ENCODE peak calls at places on chromosomes 12 and 14, in ten cellular contexts. M is endothelial cell of umbilical vein; J is HL-60; A is CD8-positive, alpha-beta T cell; S is WERI-Rb-1; W is mammary epithelial cell; C is H1; Y is AG04450; H is foreskin keratinocyte; F is left lung. D is an unnamed sample. For H3K27me3, the result is how much of the 10 kb centered on the place peaks cover.

GRCh38 chr12:63922446-63922845 is 77.9 kb downstream of the SRGAP1 start:
- DNase-seq in M (no peak), J (peak), A (no peak), S (no peak), W (peak), C (no peak), Y (peak), H (peak), F (no peak), D (no peak)

GRCh38 chr14:88095791-88096190 is 90.9 kb downstream of the GPR65 start:
- DNase-seq in M (no peak), J (no peak), A (no peak), S (no peak), W (no peak), C (no peak), Y (no peak), H (no peak), F (no peak), D (no peak)

GRCh38 chr12:100753837-100754236 is 40.7 kb upstream of the ANO4 start:
- DNase-seq in M (no peak), J (no peak), A (no peak), S (no peak), W (peak), C (no peak), Y (no peak), H (peak), F (no peak), D (no peak)

GRCh38 chr12:72095025-72095424 is 156.4 kb downstream of the TPH2 start:
- DNase-seq in M (no peak), J (no peak), A (no peak), S (no peak), W (no peak), C (no peak), Y (no peak), H (no peak), F (no peak), D (no peak)

GRCh38 chr12:51863921-51864700 is 15.6 kb upstream of the FIGNL2 start:
- DNase-seq in M (no peak), J (no peak), A (no peak), S (peak), W (no peak), C (no peak), Y (no peak), H (no peak), F (no peak), D (peak)

GRCh38 chr12:114746297-114747074 is 62.5 kb upstream of the TBX3 start:
- DNase-seq in M (no peak), J (no peak), A (no peak), S (no peak), W (no peak), C (no peak), Y (no peak), H (no peak), F (no peak), D (no peak)

GRCh38 chr12:118060301-118061010 is 523 bp downstream of the WSB2 start:
- DNase-seq in M (peak), J (no peak), A (peak), S (peak), W (peak), C (no peak), Y (no peak), H (no peak), F (peak), D (peak)

GRCh38 chr12:130868412-130868811 is 3.5 kb upstream of the RAN start:
- DNase-seq in M (no peak), J (no peak), A (no peak), S (no peak), W (no peak), C (no peak), Y (no peak), H (no peak), F (no peak), D (no peak)

GRCh38 chr12:103824290-103824689 is 16.7 kb downstream of the NT5DC3 start:
- DNase-seq in M (no peak), J (no peak), A (no peak), S (no peak), W (no peak), C (no peak), Y (no peak), H (no peak), F (no peak), D (peak)

DNA sequence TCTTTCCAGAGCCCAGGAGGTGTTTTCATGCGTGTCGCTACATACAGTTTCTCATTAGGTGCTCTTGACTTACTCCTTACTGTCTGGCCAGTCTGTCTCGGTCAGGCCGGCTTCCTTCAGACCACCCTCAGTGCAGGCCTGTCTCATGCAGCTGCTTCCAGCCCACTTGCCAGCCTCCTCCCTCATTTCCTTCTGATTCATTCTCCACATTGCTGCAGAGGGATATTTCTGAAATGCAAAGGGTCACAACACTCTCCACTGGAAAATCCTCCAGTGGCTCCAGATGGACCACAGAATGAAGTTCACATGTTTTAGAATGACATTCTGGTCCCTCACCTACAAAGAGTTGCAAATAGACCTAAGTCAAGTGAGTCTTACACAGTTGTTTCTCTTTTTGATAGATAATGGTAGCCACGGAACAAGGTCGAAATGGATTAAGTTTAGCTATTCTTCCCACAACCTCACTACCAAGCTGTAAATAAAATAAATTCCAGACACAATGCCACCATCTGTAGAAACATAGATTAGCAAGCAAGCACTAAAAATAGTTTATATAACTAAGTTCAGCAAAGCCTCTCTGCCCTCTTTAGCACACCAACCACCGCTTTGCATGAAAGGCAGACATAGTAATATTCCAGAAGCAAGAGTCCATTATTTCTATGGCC is 146.9 kb downstream of the ESR2 start:
- DNase-seq in M (peak), J (no peak), A (no peak), S (no peak), W (no peak), C (no peak), Y (peak), H (no peak), F (no peak), D (no peak)
- H3K27ac ChIP-seq in M (no peak), J (no peak), A (no peak), S (no peak), W (no peak), C (no peak), Y (no peak), H (no peak), F (no peak), D (no peak)

GRCh38 chr14:64454671-64455070 is 10.6 kb upstream of the AKAP5 start:
- DNase-seq in M (no peak), J (no peak), A (no peak), S (no peak), W (no peak), C (no peak), Y (no peak), H (no peak), F (no peak), D (no peak)
- TF ChIP-seq CTCF in M (no peak), J (no peak), A (no peak), S (no peak), W (no peak), C (no peak), Y (no peak), H (no peak), F (no peak), D (no peak)

DNA sequence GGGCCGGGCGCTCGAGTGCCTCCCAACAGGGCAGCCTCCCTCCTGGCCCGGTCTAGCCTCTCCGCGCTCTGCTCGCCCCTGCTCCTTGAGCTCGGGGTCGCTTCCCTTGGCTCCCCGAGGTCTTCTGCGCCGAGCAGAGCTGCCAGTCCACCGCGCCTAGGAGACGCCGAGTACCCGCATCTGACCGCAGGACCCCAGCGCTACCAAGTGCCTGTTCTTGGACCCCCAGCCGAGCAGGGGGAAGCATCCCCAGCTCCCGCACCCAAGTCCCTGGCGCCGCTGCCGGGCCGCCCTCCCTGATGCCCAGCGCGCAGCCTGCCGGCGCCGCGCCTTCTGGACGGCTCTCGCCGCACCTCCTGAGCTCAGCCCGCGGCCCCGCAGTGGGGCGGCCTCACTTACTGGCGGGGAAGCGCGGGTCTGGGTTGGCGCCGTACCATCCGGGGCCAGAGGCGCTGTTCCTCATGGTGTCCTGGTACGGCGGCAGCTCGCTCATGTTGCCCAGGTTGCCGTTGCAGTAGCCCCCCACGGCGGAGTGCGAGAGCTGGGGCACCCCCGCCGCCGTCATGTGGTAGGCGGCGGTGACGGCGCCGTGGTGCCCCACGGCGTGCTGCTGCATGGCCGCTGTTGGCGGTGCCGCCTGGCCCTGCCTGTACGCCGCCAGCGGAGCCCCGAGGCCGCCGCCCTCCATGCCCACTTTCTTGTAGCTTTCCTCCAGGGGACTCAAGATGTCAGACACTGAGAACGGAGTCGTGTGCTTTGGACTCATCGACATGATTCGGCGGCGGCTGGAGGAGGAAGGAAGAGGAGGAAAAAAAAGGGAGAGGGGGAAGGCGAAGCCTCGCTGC is 1.2 kb downstream of the NKX2-1 start:
- DNase-seq in M (no peak), J (no peak), A (no peak), S (no peak), W (no peak), C (no peak), Y (no peak), H (no peak), F (no peak), D (peak)
- H3K27me3 ChIP-seq in M (half or more), J (half or more), A (under half), S (half or more), W (half or more), C (half or more), Y (half or more), H (half or more), F (half or more), D (half or more)

DNA sequence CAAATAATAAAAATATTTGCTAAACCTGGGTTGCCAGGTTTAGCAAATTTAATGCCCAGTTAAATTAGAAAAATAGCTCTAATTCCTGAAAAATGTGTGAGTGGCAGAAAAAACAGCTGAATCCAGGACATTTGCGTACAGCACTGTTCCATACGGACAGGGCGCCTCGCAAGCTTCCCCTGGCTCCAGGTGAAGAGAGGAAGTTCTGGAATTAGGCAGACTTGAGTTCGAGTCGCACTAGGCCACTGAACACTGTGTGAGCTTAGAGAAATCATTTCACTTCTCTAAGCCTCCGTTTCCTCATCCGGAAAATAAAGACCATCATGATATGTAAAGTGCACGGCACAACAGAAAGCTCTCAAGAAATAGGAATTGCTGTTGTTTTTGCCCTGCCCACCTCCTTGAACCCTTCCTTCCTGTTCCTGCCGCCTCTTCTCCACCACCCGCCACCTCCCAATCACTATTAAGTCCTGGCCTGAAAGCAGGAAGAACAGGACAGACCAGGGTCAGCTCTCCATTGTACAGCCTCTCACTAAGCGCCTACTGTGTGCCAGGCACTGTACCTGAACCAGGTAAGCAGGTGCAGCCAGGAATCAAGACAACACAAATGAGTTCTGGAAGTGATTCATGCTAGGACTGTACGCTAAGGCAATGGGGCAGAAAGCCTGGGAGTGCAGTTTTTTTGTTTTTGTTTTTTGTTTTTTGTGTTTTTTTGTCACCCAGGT is 763 bp upstream of the PHETA1 start:
- DNase-seq in M (no peak), J (no peak), A (no peak), S (no peak), W (no peak), C (no peak), Y (no peak), H (no peak), F (no peak), D (no peak)
- H3K27ac ChIP-seq in M (no peak), J (no peak), A (no peak), S (peak), W (no peak), C (no peak), Y (no peak), H (peak), F (peak), D (no peak)

GRCh38 chr14:52711666-52712065 is 4.7 kb downstream of the PSMC6 start:
- DNase-seq in M (no peak), J (no peak), A (no peak), S (no peak), W (no peak), C (no peak), Y (no peak), H (no peak), F (no peak), D (no peak)

GRCh38 chr14:52706286-52706685 is 714 bp upstream of the PSMC6 start:
- DNase-seq in M (peak), J (no peak), A (peak), S (no peak), W (no peak), C (no peak), Y (no peak), H (no peak), F (no peak), D (no peak)

GRCh38 chr14:52703664-52704063 is 3.3 kb upstream of the PSMC6 start:
- DNase-seq in M (no peak), J (no peak), A (no peak), S (no peak), W (no peak), C (no peak), Y (no peak), H (no peak), F (no peak), D (no peak)

GRCh38 chr14:52703225-52703624 is 3.8 kb upstream of the PSMC6 start:
- DNase-seq in M (peak), J (peak), A (no peak), S (no peak), W (peak), C (no peak), Y (peak), H (peak), F (peak), D (no peak)

DNA sequence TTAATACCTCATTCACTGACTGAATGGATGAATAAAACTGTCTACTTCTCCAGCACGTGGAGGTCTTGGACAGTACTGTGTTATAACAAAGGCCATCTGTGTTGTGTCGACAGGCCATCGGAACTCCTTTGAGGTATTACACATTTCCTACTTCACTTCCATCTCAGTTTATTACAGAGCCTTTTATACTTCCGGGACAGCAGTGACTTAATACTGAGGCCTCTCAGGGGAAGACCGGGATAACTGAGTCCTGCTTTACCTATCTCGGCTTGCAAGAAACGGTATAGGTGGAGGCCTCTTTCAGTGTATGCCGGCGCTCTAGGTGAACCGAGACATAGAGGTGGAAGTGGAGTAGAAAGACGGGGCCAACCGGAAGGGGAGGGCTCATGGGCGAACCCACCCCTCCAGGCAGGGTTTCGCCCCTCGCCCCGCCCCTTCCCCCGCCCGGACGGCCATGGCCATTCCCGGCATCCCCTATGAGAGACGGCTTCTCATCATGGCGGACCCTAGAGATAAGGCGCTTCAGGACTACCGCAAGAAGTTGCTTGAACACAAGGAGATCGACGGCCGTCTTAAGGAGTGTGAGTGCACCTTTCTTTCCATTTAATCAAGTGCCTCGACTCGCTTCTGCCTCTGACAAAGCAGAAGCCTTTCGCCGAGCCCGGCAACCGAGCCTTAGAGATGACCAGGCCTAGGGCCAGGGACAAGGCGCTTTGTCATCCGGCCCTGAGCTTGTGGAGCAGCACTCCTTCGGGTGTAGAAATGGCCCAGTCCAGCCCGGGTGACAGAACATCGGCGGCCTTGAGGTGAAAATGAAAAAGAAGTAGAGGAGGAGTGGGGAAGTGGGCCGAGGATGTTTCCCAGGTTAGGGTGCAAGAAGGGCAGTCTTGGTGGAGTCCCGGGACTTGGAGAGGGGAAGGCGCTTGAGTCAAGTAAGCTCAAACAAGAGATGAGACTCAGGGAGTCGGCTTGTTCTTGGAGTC is at the start of gene PSMC6:
- DNase-seq in M (peak), J (peak), A (peak), S (peak), W (peak), C (peak), Y (peak), H (peak), F (peak), D (peak)
- TF ChIP-seq CTCF in M (no peak), J (no peak), A (no peak), S (no peak), W (no peak), C (no peak), Y (no peak), H (no peak), F (no peak), D (no peak)

GRCh38 chr12:112800183-112800582 is 8.6 kb downstream of the RPH3A start:
- DNase-seq in M (no peak), J (no peak), A (no peak), S (no peak), W (no peak), C (no peak), Y (no peak), H (no peak), F (no peak), D (no peak)
- H3K27me3 ChIP-seq in M (under half), J (under half), A (under half), S (half or more), W (under half), C (under half), Y (under half), H (under half), F (half or more), D (half or more)

D was measured in endodermal cell.